ENCODE peak calls at places on chromosomes 13 and 19, in four cellular contexts. Q is K562, E is GM12891, C is H1. D is an unnamed sample.

GRCh38 chr13:113585828-113586355 is 1.3 kb downstream of the TFDP1 start:
- DNase-seq in E (no peak), C (peak; percentile 38), Q (no peak), D (no peak)

GRCh38 chr19:6218497-6219146 is 61.2 kb downstream of the MLLT1 start:
- DNase-seq in E (peak; percentile 99), Q (peak; percentile 91), C (peak; percentile 99), D (peak; percentile 99)

GRCh38 chr13:95858286-95859075 is 181.5 kb downstream of the DNAJC3 start:
- DNase-seq in C (no peak), E (no peak), Q (no peak), D (no peak)

GRCh38 chr19:21593008-21593427 is 87.6 kb downstream of the ZNF429 start:
- DNase-seq in Q (peak; percentile 22), E (no peak), C (no peak), D (no peak)

GRCh38 chr19:48813123-48813911 is 2.5 kb upstream of the BCAT2 start:
- DNase-seq in Q (peak; percentile 13), E (no peak), C (peak; percentile 69), D (no peak)

GRCh38 chr13:98658131-98658530 is 81.2 kb upstream of the STK24 start:
- DNase-seq in C (no peak), E (no peak), Q (no peak), D (no peak)

GRCh38 chr13:110453767-110454166 is 107.8 kb downstream of the RAB20 start:
- DNase-seq in E (no peak), Q (no peak), C (no peak), D (no peak)

GRCh38 chr19:5891938-5892771 is 11.4 kb downstream of the NDUFA11 start:
- DNase-seq in Q (peak; percentile 69), C (peak; percentile 70), E (no peak), D (no peak)

GRCh38 chr13:62747629-62748028 is 1332.0 kb upstream of the PCDH20 start:
- DNase-seq in C (no peak), Q (no peak), E (no peak), D (no peak)

GRCh38 chr13:44409595-44409994 is 36.0 kb downstream of the SERP2 start:
- DNase-seq in C (no peak), E (no peak), Q (no peak), D (no peak)

GRCh38 chr19:5263615-5264014 is 77.0 kb downstream of the PTPRS start:
- DNase-seq in E (no peak), Q (no peak), C (no peak), D (no peak)

GRCh38 chr13:40537146-40537895 is 129.1 kb downstream of the FOXO1 start:
- DNase-seq in Q (no peak), E (no peak), C (no peak), D (no peak)
- TF ChIP-seq POLR2A in Q (no peak), E (no peak), C (no peak), D (no peak)

GRCh38 chr19:644363-644762 is 4.7 kb downstream of the FGF22 start:
- DNase-seq in Q (no peak), E (no peak), C (no peak), D (no peak)
- TF ChIP-seq POLR2AphosphoS5 in Q (no peak), E (no peak), C (no peak), D (no peak)

DNA sequence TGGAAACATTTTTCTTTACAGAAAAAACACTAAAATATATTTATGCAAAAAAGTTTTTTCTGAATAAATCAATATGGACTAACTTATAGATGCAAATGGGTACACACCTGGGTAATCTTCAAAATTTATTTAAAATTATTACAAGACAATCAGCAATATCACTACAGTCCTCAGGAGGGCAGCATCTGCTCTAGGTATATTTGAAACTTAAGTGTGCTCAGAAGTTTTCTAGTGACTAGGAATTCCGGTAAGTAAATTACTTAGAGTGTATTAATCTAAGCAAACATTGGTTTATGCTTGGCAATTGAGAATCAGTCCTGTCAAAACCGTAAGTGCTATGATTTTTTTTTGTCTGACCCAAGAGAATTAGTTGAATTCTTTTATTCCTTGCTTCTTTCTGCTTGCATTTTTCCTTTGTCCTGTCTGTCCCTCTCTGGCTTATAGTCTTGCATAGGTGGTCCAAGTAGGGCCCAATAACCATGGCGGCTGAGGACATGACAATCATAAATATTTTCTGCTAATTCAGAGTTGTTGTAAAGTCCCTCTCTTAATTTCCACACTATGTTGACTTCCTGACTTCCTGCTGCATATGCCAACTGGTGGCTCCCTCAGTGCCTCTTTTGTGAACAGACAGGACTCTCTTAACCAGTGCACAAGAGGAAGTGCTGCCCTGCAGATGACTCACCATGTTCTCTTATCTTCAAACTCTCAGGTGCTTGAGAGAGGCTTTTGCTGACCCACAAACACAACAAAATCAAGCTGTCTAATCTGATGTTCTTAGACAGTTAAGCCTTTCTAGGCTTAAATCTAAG is 82.2 kb downstream of the SLAIN1 start:
- DNase-seq in C (no peak), Q (no peak), E (peak; percentile 12), D (no peak)
- TF ChIP-seq TAF1 in C (no peak), Q (no peak), E (no peak), D (no peak)

DNA sequence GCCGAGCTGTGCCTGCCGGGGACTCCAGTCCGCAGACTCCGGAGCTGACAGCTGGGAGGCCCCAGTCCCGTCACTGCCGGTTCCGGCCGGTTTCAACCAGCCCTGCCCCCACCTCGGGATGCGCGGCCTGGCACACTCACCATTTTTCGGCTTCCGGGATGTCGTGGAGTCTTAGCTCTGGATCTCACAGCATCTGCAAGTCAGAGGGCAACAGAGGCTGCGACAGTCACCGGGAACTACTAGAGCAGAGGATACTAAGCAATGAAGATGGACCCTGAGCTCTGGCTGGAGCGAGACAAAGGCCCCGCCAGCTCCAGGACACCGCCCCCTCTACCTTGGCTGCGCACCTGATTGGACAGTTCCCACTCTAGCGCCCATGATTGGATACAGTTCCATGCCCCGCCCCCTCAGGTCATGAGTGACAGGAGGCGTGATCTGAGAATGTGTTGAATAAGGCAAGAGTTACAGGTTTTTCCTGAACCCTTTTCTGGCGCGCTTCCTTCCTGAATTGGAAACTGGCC is at the start of gene ZNF682:
- DNase-seq in C (peak; percentile 98), E (peak; percentile 56), Q (peak; percentile 26), D (peak; percentile 54)
- TF ChIP-seq POLR2A in C (peak; percentile 97), E (no peak), Q (no peak), D (peak; percentile 58)

DNA sequence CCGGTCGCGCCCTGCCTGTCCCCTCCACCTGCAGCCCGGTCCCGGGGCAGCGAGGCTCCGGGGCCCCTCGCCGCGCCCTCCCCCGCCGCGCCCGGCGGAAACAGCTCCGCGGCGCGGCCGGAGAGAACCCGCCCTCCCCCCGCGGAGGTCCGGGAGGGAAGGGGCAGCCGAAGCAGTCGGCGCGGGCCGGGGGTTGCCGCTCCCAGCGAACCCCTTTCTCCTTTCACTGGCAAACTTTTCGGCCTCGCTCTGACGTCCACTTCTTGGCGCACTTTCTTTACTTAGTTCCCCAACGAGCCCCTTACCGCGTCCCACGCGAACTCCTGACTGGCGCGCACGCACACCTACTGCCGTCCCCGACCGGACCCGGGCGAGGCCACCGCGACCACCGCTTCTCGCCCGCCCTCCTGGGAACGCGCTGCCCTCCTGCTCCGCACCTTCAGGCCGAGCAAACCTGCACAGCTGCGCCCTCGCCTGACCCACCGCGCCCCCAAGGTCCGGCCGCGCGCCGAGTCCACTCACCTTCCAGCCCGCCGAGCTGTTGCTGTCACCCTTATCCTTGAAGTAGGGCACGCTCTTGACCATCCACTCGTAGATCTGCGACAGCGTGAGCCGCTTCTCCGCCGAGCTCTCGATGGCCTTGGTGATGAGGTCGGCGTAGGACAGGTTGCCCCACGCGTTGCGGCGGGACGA is 1.2 kb downstream of the FOXO1 start:
- DNase-seq in C (peak; percentile 69), E (peak; percentile 13), Q (peak; percentile 36), D (no peak)
- TF ChIP-seq POLR2AphosphoS5 in C (no peak), E (no peak), Q (no peak), D (no peak)

D was measured in GM12892.